ENCODE peak calls at places on chromosomes 2 and 18, in ten cellular contexts. Z is HCT116, A is K562, H is ovary, W is stomach, C is A549, G is body of pancreas, T is IMR-90, I is uterus, L is transverse colon. M is an unnamed sample.
A peak's percentile ranks its signal among the peaks of the same experiment; 100 is the strongest.

GRCh38 chr2:167332358-167332757 is 444.1 kb downstream of the XIRP2 start:
- DNase-seq in T (no peak), H (no peak), A (no peak), G (no peak), W (no peak), C (no peak), Z (no peak), L (peak; percentile 14), I (no peak), M (no peak)

GRCh38 chr2:45649457-45649854 is 2.0 kb upstream of the PRKCE start:
- DNase-seq in H (no peak), I (no peak), A (no peak), Z (no peak), W (no peak), T (peak; percentile 13), C (no peak), L (no peak), G (no peak), M (no peak)

GRCh38 chr2:176997074-176997791 is 215.4 kb upstream of the HNRNPA3 start:
- DNase-seq in T (peak; percentile 72), C (peak; percentile 87), W (peak; percentile 26), H (no peak), Z (peak; percentile 80), I (peak; percentile 31), L (peak; percentile 33), A (no peak), G (peak; percentile 39), M (no peak)

GRCh38 chr2:219041252-219041651 is at the start of gene CFAP65:
- DNase-seq in A (peak; percentile 5), I (no peak), G (peak; percentile 53), Z (peak; percentile 34), W (peak; percentile 48), C (peak; percentile 68), L (peak; percentile 58), H (no peak), T (peak; percentile 58), M (no peak)

GRCh38 chr2:39584283-39584972 is 81.3 kb upstream of the TMEM178A start:
- DNase-seq in A (no peak), L (no peak), T (peak; percentile 82), G (no peak), C (no peak), W (no peak), H (no peak), I (no peak), Z (no peak), M (no peak)

GRCh38 chr2:98757904-98758421 is 27.0 kb upstream of the MGAT4A start:
- DNase-seq in L (peak; percentile 69), C (peak; percentile 70), T (peak; percentile 79), A (no peak), W (peak; percentile 70), Z (peak; percentile 27), G (peak; percentile 88), H (peak; percentile 52), I (peak; percentile 71), M (peak; percentile 55)

GRCh38 chr18:6120820-6121279 is 225.5 kb upstream of the TMEM200C start:
- DNase-seq in Z (no peak), C (no peak), W (no peak), A (no peak), T (no peak), G (no peak), H (peak; percentile 32), I (no peak), L (no peak), M (no peak)

GRCh38 chr2:54613794-54614257 is 109.6 kb upstream of the EML6 start:
- DNase-seq in G (peak; percentile 49), W (no peak), A (no peak), T (peak; percentile 84), I (no peak), L (no peak), H (no peak), Z (no peak), C (peak; percentile 83), M (no peak)

GRCh38 chr2:13596233-13596632 is 879.5 kb downstream of the TRIB2 start:
- DNase-seq in W (no peak), L (no peak), C (no peak), A (no peak), Z (no peak), I (no peak), T (no peak), G (no peak), H (no peak), M (no peak)

DNA sequence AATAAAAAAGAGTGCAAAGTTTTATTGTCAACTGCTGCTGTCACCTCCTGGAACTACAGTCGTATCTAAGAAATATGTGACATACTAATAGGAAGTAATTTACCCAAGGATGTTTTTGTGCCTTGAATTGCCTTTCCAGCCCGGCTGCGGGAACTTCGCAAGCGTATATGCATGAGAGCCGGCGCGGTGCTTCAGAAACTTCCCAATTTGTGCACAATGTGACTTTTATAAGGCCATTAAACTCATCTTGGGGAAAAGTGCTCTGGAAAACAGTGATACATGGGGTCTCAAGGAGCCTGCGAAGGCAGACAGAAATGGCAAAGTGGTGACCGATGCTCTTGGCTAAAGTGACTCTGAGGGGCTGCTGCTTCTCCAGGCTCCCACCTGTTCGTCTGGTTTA is 41.7 kb upstream of the CELF4 start:
- DNase-seq in I (no peak), Z (no peak), T (no peak), C (no peak), G (no peak), A (no peak), W (no peak), L (no peak), H (no peak), M (no peak)
- H3K4me1 ChIP-seq in I (no peaks in the 10 kb centered on the region), Z (no peaks in the 10 kb centered on the region), T (no peaks in the 10 kb centered on the region), C (no peaks in the 10 kb centered on the region), G (no peaks in the 10 kb centered on the region), A (no peaks in the 10 kb centered on the region), W (no peaks in the 10 kb centered on the region), L (no peaks in the 10 kb centered on the region), H (no peaks in the 10 kb centered on the region), M (no peaks in the 10 kb centered on the region)

GRCh38 chr2:8692783-8693768 is 11.2 kb downstream of the ID2 start:
- DNase-seq in T (no peak), I (no peak), G (no peak), W (peak; percentile 34), Z (no peak), A (peak; percentile 77), L (peak; percentile 62), C (peak; percentile 55), H (no peak), M (peak; percentile 70)
- TF ChIP-seq CTCF in T (peak; percentile 48), I (peak; percentile 12), G (peak; percentile 23), W (peak; percentile 26), Z (peak; percentile 86), A (peak; percentile 89), L (peak; percentile 53), C (peak; percentile 93), H (peak; percentile 20), M (peak; percentile 56)

DNA sequence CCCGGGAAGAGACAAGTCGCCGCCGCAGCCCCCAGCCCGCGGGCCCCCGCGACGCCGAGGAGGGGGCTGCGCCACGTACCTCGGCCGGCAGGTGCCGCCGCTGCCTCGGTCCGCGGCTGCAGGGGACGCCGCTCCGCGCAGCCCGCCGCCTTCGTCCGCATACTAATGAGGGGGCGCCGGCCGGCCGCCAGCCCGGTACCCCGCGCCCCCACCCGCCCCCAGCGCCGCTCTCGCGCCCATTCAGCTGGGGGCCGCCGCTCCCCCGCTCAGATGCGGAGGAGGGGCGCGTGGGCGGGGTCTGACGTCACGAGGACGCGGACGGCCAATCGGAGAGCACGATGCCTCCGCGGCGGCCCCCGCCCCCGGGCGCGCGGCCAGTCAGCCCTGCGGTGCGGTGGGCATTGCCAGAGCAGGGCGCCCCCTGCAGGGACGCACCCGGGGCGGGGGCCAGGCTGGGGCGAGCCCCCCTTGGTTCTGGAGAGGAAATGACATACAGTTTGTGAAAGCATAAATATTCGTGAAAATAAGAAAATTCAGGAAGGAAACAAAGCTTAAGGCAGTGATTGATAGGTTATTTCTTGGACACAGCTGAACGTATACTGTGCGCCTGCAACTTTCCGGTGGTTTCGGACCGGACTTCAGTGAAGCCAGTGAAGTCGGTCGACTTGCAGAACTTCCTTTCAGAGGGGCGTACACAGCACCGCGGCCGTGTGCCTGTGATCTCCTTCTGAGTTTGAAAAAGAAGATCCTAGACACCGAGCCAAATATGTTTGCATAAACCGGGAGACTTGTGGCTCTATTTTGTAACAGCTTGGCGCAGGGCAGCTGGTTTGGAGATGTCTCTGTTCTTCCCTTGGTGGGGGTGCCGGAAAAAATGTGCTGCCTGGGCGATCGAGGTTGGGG is at the start of gene ST3GAL5:
- DNase-seq in H (peak; percentile 92), G (peak; percentile 89), L (peak; percentile 91), T (peak; percentile 75), W (peak; percentile 88), I (peak; percentile 88), Z (peak; percentile 67), C (peak; percentile 92), A (peak; percentile 91), M (peak; percentile 94)
- TF ChIP-seq POLR2A in H (no peak), G (peak; percentile 84), L (peak; percentile 55), T (no peak), W (no peak), I (peak; percentile 56), Z (no peak), C (peak; percentile 22), A (peak; percentile 52), M (peak; percentile 53)

GRCh38 chr2:119638246-119638645 is 40.8 kb upstream of the TMEM177 start:
- DNase-seq in G (no peak), A (no peak), L (no peak), H (no peak), Z (no peak), W (no peak), C (no peak), T (no peak), I (no peak), M (no peak)

GRCh38 chr2:119645173-119645846 is 33.7 kb upstream of the TMEM177 start:
- DNase-seq in Z (no peak), I (no peak), H (no peak), C (no peak), A (no peak), W (no peak), T (peak; percentile 41), G (no peak), L (no peak), M (no peak)

GRCh38 chr2:119638891-119639539 is 40.0 kb upstream of the TMEM177 start:
- DNase-seq in C (no peak), I (no peak), A (no peak), Z (no peak), H (no peak), G (peak; percentile 22), W (no peak), L (no peak), T (no peak), M (no peak)

GRCh38 chr2:119644186-119644585 is 34.8 kb upstream of the TMEM177 start:
- DNase-seq in H (no peak), W (no peak), L (no peak), Z (no peak), A (no peak), C (no peak), T (peak; percentile 47), I (no peak), G (no peak), M (no peak)

DNA sequence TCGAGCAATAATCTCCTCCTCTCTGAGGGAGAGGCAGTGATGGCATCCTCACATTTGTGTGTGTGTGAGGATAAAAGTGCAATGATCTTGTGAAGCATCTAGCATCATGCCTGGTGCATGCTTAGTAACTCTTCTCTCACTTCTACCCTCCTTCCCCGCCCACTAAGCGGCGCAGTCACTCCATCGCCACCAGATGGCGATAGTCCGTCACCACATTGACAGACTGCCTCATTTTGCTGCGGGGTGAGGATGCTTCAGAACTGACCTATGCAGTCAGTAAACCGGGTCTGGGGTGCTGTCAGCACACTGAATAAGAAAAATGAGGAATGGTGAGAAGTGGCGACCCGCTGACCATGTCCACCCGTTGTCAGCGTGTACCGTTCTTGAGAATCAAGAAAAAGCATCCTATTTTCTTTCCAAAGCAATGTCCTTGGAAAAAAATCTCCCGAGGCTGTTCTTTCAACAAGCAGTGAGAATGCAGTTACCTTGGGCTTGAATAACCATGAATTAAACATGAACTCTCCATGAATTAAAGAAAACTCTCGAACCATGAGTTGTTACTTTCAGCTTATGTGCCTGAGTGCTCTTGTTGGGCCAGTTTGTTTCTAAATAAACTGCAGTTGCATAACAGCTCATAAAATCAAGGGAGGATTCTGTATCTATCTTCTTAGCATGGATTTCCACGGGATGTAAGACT is 37.3 kb upstream of the TMEM177 start:
- DNase-seq in Z (peak; percentile 63), T (peak; percentile 71), G (peak; percentile 67), L (peak; percentile 71), C (peak; percentile 74), W (peak; percentile 73), H (peak; percentile 72), I (peak; percentile 41), A (peak; percentile 83), M (peak; percentile 77)
- H3K4me1 ChIP-seq in Z (no peaks in the 10 kb centered on the region), T (no peaks in the 10 kb centered on the region), G (no peaks in the 10 kb centered on the region), L (no peaks in the 10 kb centered on the region), C (no peaks in the 10 kb centered on the region), W (no peaks in the 10 kb centered on the region), H (no peaks in the 10 kb centered on the region), I (no peaks in the 10 kb centered on the region), A (no peaks in the 10 kb centered on the region), M (no peaks in the 10 kb centered on the region)